ENCODE peak calls at places on chromosomes 7 and 10, in four cellular contexts. One of them, this sample, is unnamed.
A peak's percentile ranks its signal among the peaks of the same experiment; 100 is the strongest.

GRCh38 chr7:148153611-148154010 is 437.0 kb upstream of the C7orf33 start:
- DNase-seq in AG10803: no peak
- DNase-seq in cardiac fibroblast: peak; percentile 83
- DNase-seq in astrocyte: no peak
- DNase-seq in this sample: peak; percentile 23

GRCh38 chr10:130353928-130354327 is 217.7 kb downstream of the GLRX3 start:
- DNase-seq in AG10803: no peak
- DNase-seq in cardiac fibroblast: no peak
- DNase-seq in astrocyte: no peak
- DNase-seq in this sample: no peak

GRCh38 chr7:31443457-31443856 is 70.4 kb upstream of the ITPRID1 start:
- DNase-seq in AG10803: peak; percentile 42
- DNase-seq in cardiac fibroblast: peak; percentile 58
- DNase-seq in astrocyte: peak; percentile 25
- DNase-seq in this sample: peak; percentile 85

GRCh38 chr10:69486922-69487730 is 35.9 kb downstream of the TSPAN15 start:
- DNase-seq in AG10803: no peak
- DNase-seq in cardiac fibroblast: no peak
- DNase-seq in astrocyte: no peak
- DNase-seq in this sample: peak; percentile 32

GRCh38 chr10:86319626-86320025 is 47.0 kb downstream of the GRID1 start:
- DNase-seq in AG10803: no peak
- DNase-seq in cardiac fibroblast: no peak
- DNase-seq in astrocyte: no peak
- DNase-seq in this sample: no peak

GRCh38 chr10:59648711-59649201 is 60.9 kb downstream of the SLC16A9 start:
- DNase-seq in AG10803: peak; percentile 15
- DNase-seq in cardiac fibroblast: peak; percentile 46
- DNase-seq in astrocyte: peak; percentile 67
- DNase-seq in this sample: peak; percentile 15

GRCh38 chr10:7409045-7409731 is 1.6 kb downstream of the SFMBT2 start:
- DNase-seq in AG10803: no peak
- DNase-seq in cardiac fibroblast: peak; percentile 39
- DNase-seq in astrocyte: no peak
- DNase-seq in this sample: no peak

GRCh38 chr10:52239771-52240170 is 74.3 kb upstream of the DKK1 start:
- DNase-seq in AG10803: no peak
- DNase-seq in cardiac fibroblast: no peak
- DNase-seq in astrocyte: no peak
- DNase-seq in this sample: no peak

GRCh38 chr7:29488977-29489376 is 74.7 kb upstream of the PRR15 start:
- DNase-seq in AG10803: peak; percentile 95
- DNase-seq in cardiac fibroblast: peak; percentile 88
- DNase-seq in astrocyte: peak; percentile 93
- DNase-seq in this sample: peak; percentile 72

GRCh38 chr7:112721395-112721794 is 68.8 kb downstream of the TMEM168 start:
- DNase-seq in AG10803: no peak
- DNase-seq in cardiac fibroblast: no peak
- DNase-seq in astrocyte: no peak
- DNase-seq in this sample: peak; percentile 1

GRCh38 chr10:89683911-89684310 is 17.5 kb upstream of the KIF20B start:
- DNase-seq in AG10803: no peak
- DNase-seq in cardiac fibroblast: no peak
- DNase-seq in astrocyte: no peak
- DNase-seq in this sample: no peak

GRCh38 chr7:23468721-23469149 is 1.6 kb downstream of the IGF2BP3 start:
- DNase-seq in AG10803: no peak
- DNase-seq in cardiac fibroblast: no peak
- DNase-seq in astrocyte: no peak
- DNase-seq in this sample: no peak

GRCh38 chr10:133390597-133391248 is 3.2 kb upstream of the MTG1 start:
- DNase-seq in AG10803: no peak
- DNase-seq in cardiac fibroblast: no peak
- DNase-seq in astrocyte: no peak
- DNase-seq in this sample: no peak

GRCh38 chr7:128833939-128834310 is 3.7 kb downstream of the FLNC start:
- DNase-seq in AG10803: peak; percentile 61
- DNase-seq in cardiac fibroblast: peak; percentile 71
- DNase-seq in astrocyte: no peak
- DNase-seq in this sample: peak; percentile 55

DNA sequence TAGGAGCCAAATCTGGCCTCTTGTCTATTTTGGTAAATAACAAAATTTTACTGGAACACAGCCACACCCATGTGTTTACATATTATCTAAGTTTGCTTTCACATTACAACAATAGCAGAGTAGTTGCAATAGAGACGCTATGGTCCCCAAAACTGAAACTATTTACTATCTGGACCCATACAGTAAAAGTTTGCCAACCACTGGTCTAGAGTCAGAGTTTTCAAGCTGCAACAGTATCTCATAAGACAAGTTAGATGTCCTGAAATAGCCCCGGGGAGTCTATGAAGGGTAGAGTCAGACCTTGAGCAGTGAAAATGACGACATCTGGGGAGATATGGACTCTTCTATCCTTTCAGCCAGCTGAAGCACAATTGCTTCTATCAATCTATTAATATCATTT is 74.2 kb downstream of the CTNNA3 start:
- DNase-seq in AG10803: no peak
- DNase-seq in cardiac fibroblast: no peak
- DNase-seq in astrocyte: no peak
- DNase-seq in this sample: no peak
- H3K4me3 ChIP-seq in AG10803: no peak overlapping the region
- H3K4me3 ChIP-seq in cardiac fibroblast: no peak overlapping the region
- H3K4me3 ChIP-seq in astrocyte: no peak overlapping the region
- H3K4me3 ChIP-seq in this sample: no peak overlapping the region

DNA sequence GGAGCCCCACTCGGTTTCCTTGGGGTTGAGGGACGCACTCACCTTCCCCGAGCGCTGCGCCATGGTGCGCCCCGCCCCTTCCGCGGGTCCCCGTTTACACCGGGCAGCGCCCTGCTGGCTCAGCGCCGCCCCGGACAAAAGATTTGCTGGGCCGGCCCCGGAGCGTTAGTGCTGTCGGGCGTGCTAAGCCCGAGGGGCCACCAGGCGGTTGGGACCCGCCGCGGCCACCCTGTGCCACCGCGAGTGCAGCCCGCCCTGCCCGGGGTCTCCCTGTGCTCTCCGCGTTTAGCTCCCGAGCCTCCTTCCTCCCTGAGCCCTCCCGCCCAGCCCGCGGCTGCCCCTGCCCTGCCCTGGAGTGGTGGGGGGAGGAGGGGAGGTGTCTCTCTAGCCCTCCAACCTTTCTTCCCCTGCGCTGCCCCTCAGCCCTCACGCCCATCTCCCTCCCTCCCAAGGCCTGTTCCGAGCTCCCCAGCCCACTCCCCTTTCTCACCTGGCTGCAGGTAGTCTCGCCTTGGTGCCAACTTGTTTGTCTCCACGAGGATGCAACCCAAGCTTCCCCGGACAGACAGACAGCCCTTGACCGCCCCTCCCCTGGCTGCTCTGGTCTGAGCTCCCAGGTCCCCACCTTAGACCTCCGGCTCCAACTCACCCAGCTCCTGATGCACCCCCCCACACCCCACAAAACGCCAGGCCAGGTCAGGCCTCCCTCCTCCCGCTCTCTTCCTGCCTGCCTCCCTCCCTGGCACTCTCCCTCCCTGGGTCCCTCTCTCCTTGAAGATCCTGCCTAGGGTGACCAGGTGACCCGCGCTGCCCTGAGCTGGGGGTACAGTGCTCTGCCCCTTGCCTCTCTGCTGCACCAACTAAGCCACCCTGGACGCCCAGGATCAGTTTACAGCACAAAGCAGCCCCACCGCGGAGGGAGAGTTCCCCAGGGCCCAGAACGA is at the start of gene CRYGN:
- DNase-seq in AG10803: no peak
- DNase-seq in cardiac fibroblast: no peak
- DNase-seq in astrocyte: no peak
- DNase-seq in this sample: peak; percentile 33
- H3K4me3 ChIP-seq in AG10803: no peak within 1 kb of the TSS
- H3K4me3 ChIP-seq in cardiac fibroblast: no peak within 1 kb of the TSS
- H3K4me3 ChIP-seq in astrocyte: peak within 1 kb of the TSS; percentile 23
- H3K4me3 ChIP-seq in this sample: peak within 1 kb of the TSS; percentile 17

DNA sequence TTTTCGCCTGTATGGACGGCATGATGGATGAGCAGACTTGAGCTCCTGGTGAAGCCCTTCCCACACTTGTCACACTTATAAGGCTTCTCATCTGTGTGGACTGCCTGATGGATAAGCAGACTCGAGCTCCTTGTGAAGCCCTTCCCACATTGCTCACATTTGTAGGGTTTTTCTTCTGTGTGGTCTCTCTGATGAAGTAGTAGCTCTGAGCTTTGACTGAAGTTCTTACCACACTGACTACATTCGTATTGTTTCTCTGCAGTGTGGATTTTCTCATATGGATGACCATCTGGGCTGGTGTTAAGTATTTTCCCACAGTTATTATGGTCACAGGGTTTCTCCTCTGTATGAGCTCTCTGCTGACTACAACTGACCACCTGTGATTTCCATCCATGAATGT is 17.2 kb downstream of the ZNF239 start:
- DNase-seq in AG10803: no peak
- DNase-seq in cardiac fibroblast: no peak
- DNase-seq in astrocyte: no peak
- DNase-seq in this sample: no peak
- H3K4me3 ChIP-seq in AG10803: no peak overlapping the region
- H3K4me3 ChIP-seq in cardiac fibroblast: no peak overlapping the region
- H3K4me3 ChIP-seq in astrocyte: no peak overlapping the region
- H3K4me3 ChIP-seq in this sample: peak overlapping the region; percentile 29

DNA sequence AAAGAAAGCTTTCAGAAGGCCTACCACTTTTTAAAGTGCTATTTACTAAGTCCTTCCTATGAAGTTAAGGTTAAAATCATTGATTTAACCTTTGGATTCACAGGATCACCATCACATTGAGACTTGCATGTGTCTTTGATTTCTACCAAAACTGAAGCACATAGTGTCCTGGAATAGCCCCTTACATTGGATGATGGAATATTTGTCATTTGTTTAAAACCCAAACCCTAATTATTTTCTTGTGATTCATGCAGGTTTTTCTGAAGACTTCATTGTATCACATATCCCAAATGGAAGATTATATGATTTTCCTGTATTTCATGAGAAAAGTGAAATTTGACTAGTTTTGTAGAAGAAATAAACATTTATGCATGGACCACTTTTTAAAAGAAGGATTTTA is 3.3 kb downstream of the SEMA3A start:
- DNase-seq in AG10803: no peak
- DNase-seq in cardiac fibroblast: no peak
- DNase-seq in astrocyte: no peak
- DNase-seq in this sample: no peak
- H3K4me3 ChIP-seq in AG10803: no peak overlapping the region
- H3K4me3 ChIP-seq in cardiac fibroblast: no peak overlapping the region
- H3K4me3 ChIP-seq in astrocyte: no peak overlapping the region
- H3K4me3 ChIP-seq in this sample: peak overlapping the region; percentile 89

DNA sequence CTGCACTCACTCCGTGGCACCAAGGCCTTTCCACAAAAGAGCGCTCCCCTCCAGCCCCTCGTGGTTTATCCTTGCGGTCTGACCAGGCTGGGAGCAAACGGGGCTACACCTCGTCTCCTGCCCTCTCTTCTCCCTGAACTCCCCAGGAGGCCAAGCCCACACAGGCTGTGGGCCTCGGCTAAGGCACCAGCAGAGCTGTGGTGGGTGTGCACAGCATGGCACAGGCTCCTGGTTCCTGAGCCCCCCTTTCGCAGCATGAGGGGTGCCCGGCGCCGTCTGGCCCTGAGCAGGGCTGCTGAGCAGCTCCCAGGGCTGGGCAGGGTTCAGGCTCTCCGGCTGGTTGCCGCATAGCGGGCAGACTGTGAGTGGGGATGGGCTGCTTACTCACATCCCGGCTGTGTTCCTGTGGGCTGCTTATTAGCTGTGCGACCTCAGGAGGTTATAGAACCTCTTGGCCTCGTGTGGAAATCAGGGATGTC is 90.4 kb downstream of the ZMIZ1 start:
- DNase-seq in AG10803: peak; percentile 83
- DNase-seq in cardiac fibroblast: peak; percentile 77
- DNase-seq in astrocyte: peak; percentile 76
- DNase-seq in this sample: no peak
- H3K4me3 ChIP-seq in AG10803: no peak overlapping the region
- H3K4me3 ChIP-seq in cardiac fibroblast: no peak overlapping the region
- H3K4me3 ChIP-seq in astrocyte: peak overlapping the region; percentile 15
- H3K4me3 ChIP-seq in this sample: peak overlapping the region; percentile 13

DNA sequence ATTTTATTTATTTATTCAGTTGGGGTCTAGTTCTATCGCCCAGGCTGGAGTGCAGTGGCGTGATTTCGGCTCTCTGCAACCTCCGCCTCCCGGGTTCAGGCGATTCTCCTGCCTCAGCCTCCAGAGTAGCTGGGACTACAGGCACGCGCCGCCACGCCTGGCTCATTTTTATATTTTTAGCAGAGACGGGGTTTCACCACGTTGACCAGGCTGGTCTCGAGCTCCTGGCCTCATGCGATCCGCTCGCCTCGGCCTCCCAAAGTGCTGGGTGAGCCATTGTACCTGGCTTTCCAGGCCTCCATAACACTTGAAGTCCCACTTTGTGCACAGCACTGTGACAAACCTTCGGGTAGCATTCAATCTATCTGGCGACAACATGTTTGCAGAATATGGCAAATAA is 1.0 kb upstream of the DCLRE1C start:
- DNase-seq in AG10803: no peak
- DNase-seq in cardiac fibroblast: no peak
- DNase-seq in astrocyte: no peak
- DNase-seq in this sample: no peak
- H3K4me3 ChIP-seq in AG10803: no peak overlapping the region
- H3K4me3 ChIP-seq in cardiac fibroblast: no peak overlapping the region
- H3K4me3 ChIP-seq in astrocyte: no peak overlapping the region
- H3K4me3 ChIP-seq in this sample: peak overlapping the region; percentile 93

DNA sequence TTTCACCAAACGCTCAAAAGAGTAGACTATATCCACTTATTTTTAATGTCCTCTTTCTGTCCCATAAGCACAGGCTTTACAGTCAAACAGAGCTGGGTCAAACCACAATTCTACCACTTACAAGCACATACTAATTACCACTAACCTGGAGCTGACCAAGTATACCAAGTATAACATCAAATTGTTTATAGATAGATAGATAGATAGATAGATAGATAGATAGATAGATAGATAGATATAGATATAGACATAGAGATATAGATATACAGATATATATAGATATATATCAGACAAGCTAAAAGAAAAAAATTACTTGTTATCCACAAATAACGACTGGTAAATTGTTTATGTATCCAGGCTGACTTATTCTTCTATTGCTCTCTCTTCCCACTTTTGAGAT is 52.5 kb upstream of the SPOCK2 start:
- DNase-seq in AG10803: no peak
- DNase-seq in cardiac fibroblast: no peak
- DNase-seq in astrocyte: no peak
- DNase-seq in this sample: no peak
- H3K4me3 ChIP-seq in AG10803: no peak overlapping the region
- H3K4me3 ChIP-seq in cardiac fibroblast: no peak overlapping the region
- H3K4me3 ChIP-seq in astrocyte: no peak overlapping the region
- H3K4me3 ChIP-seq in this sample: no peak overlapping the region

DNA sequence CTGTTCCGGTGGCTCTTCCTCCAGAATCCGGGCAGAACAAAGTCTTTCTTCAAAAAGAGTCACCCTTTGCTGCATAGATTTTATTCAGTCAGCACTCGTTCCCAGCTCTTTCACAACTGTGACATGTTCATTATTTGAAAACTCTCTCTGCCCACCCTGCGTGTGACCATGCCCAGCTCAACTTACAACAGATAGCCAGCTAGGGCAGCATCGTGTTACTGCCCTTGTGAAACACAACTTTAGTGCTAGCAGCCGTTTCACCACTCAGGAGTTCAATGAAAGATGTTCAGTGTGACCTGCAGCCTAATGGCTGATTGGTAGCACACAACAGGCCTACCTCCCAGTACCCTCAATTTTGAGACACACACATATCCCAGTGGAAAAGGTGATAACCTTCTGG is 57.9 kb downstream of the ZNF438 start:
- DNase-seq in AG10803: no peak
- DNase-seq in cardiac fibroblast: no peak
- DNase-seq in astrocyte: no peak
- DNase-seq in this sample: peak; percentile 35
- H3K4me3 ChIP-seq in AG10803: no peak overlapping the region
- H3K4me3 ChIP-seq in cardiac fibroblast: no peak overlapping the region
- H3K4me3 ChIP-seq in astrocyte: no peak overlapping the region
- H3K4me3 ChIP-seq in this sample: peak overlapping the region; percentile 39

This sample was measured in adipocyte.